ENCODE peak calls at places on chromosomes 13 and 19, in four cellular contexts. One of them, this sample, is unnamed.
A peak's percentile ranks its signal among the peaks of the same experiment; 100 is the strongest.

GRCh38 chr19:21677696-21678418 is 89.5 kb downstream of the ZNF100 start:
- DNase-seq in WTC11: no peak
- DNase-seq in K562: no peak
- DNase-seq in HepG2: no peak
- DNase-seq in this sample: no peak

GRCh38 chr13:39516140-39516539 is 86.9 kb downstream of the LHFPL6 start:
- DNase-seq in WTC11: no peak
- DNase-seq in K562: no peak
- DNase-seq in HepG2: no peak
- DNase-seq in this sample: no peak

GRCh38 chr13:83780201-83780600 is 102.1 kb downstream of the SLITRK1 start:
- DNase-seq in WTC11: peak; percentile 22
- DNase-seq in K562: no peak
- DNase-seq in HepG2: peak; percentile 27
- DNase-seq in this sample: peak; percentile 62

GRCh38 chr19:52170863-52171320 is 529 bp downstream of the ZNF836 start:
- DNase-seq in WTC11: peak; percentile 32
- DNase-seq in K562: no peak
- DNase-seq in HepG2: no peak
- DNase-seq in this sample: no peak

GRCh38 chr13:70339738-70340137 is 231.5 kb upstream of the KLHL1 start:
- DNase-seq in WTC11: peak; percentile 43
- DNase-seq in K562: no peak
- DNase-seq in HepG2: peak; percentile 21
- DNase-seq in this sample: peak; percentile 50

GRCh38 chr13:46871557-46871956 is 25.3 kb downstream of the HTR2A start:
- DNase-seq in WTC11: no peak
- DNase-seq in K562: no peak
- DNase-seq in HepG2: no peak
- DNase-seq in this sample: no peak

GRCh38 chr13:99075268-99076191 is 97.7 kb upstream of the DOCK9 start:
- DNase-seq in WTC11: no peak
- DNase-seq in K562: no peak
- DNase-seq in HepG2: no peak
- DNase-seq in this sample: no peak

GRCh38 chr13:42876810-42877550 is 95.6 kb downstream of the FAM216B start:
- DNase-seq in WTC11: no peak
- DNase-seq in K562: no peak
- DNase-seq in HepG2: no peak
- DNase-seq in this sample: no peak

GRCh38 chr19:31066385-31066784 is 282.9 kb downstream of the TSHZ3 start:
- DNase-seq in WTC11: no peak
- DNase-seq in K562: no peak
- DNase-seq in HepG2: no peak
- DNase-seq in this sample: peak; percentile 17

GRCh38 chr13:94712287-94712811 is at the start of gene SOX21:
- DNase-seq in WTC11: peak; percentile 49
- DNase-seq in K562: no peak
- DNase-seq in HepG2: no peak
- DNase-seq in this sample: peak; percentile 48

GRCh38 chr13:70889163-70889562 is 780.9 kb upstream of the KLHL1 start:
- DNase-seq in WTC11: no peak
- DNase-seq in K562: no peak
- DNase-seq in HepG2: peak; percentile 94
- DNase-seq in this sample: no peak

GRCh38 chr19:56309511-56310185 is 5.0 kb downstream of the ZSCAN5A start:
- DNase-seq in WTC11: peak; percentile 91
- DNase-seq in K562: peak; percentile 80
- DNase-seq in HepG2: peak; percentile 39
- DNase-seq in this sample: peak; percentile 62

GRCh38 chr19:49814010-49814409 is 918 bp upstream of the FUZ start:
- DNase-seq in WTC11: no peak
- DNase-seq in K562: no peak
- DNase-seq in HepG2: no peak
- DNase-seq in this sample: no peak

GRCh38 chr19:38975214-38975860 is at the start of gene FBXO17:
- DNase-seq in WTC11: peak; percentile 58
- DNase-seq in K562: peak; percentile 81
- DNase-seq in HepG2: peak; percentile 47
- DNase-seq in this sample: peak; percentile 70

GRCh38 chr13:111241006-111241755 is 79.3 kb upstream of the TEX29 start:
- DNase-seq in WTC11: no peak
- DNase-seq in K562: no peak
- DNase-seq in HepG2: no peak
- DNase-seq in this sample: no peak

GRCh38 chr13:23268441-23268840 is 87.7 kb downstream of the SGCG start:
- DNase-seq in WTC11: no peak
- DNase-seq in K562: no peak
- DNase-seq in HepG2: no peak
- DNase-seq in this sample: no peak

GRCh38 chr13:35485451-35485850 is 9.0 kb upstream of the MAB21L1 start:
- DNase-seq in WTC11: no peak
- DNase-seq in K562: no peak
- DNase-seq in HepG2: no peak
- DNase-seq in this sample: no peak

GRCh38 chr13:26985285-26985878 is 186.2 kb downstream of the USP12 start:
- DNase-seq in WTC11: peak; percentile 64
- DNase-seq in K562: peak; percentile 62
- DNase-seq in HepG2: peak; percentile 74
- DNase-seq in this sample: peak; percentile 68

GRCh38 chr13:34230271-34230670 is 412.3 kb downstream of the RFC3 start:
- DNase-seq in WTC11: no peak
- DNase-seq in K562: no peak
- DNase-seq in HepG2: no peak
- DNase-seq in this sample: no peak

GRCh38 chr13:113186061-113186900 is 22.2 kb downstream of the PCID2 start:
- DNase-seq in WTC11: no peak
- DNase-seq in K562: no peak
- DNase-seq in HepG2: no peak
- DNase-seq in this sample: no peak

GRCh38 chr13:113187263-113187669 is 21.2 kb downstream of the PCID2 start:
- DNase-seq in WTC11: no peak
- DNase-seq in K562: peak; percentile 64
- DNase-seq in HepG2: peak; percentile 83
- DNase-seq in this sample: peak; percentile 9

GRCh38 chr13:113192279-113192678 is 16.2 kb downstream of the PCID2 start:
- DNase-seq in WTC11: no peak
- DNase-seq in K562: no peak
- DNase-seq in HepG2: no peak
- DNase-seq in this sample: no peak

GRCh38 chr13:113184568-113185440 is 23.7 kb downstream of the PCID2 start:
- DNase-seq in WTC11: no peak
- DNase-seq in K562: no peak
- DNase-seq in HepG2: no peak
- DNase-seq in this sample: no peak

DNA sequence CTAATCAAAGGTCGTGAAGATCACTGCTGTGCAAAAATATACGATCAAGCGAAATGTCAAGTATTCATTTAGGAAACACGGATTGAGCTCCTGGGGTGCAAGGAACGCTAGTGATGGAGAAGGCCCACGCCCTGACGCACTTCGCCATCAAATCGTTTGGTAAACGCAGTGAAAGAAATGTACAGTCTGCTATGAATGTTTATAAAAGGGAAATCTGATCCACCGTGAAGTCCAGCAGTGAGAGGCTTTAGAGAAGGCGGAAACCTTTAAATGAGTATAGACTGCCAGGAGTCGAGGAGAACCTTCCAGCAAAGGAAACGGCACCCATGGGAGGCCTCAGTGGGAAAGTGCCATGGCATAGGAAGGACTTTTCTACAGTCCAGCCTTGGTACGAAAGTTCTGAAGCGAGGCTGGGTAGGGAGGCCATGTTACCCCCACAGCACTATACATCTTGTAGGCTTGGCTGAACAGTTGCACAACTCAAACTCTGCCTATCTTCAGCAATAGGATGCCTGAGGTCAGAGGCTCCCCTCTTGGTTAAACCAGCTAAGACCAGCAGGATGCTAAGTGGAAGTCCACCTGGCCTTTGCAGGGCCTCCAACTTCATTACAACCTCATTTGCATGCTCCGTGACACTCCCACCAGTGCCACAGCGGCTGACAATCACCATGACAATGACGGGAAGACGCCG is 20.4 kb downstream of the PCID2 start:
- DNase-seq in WTC11: no peak
- DNase-seq in K562: no peak
- DNase-seq in HepG2: no peak
- DNase-seq in this sample: no peak
- TF ChIP-seq ELF4 in WTC11: no peak
- TF ChIP-seq ELF4 in K562: no peak
- TF ChIP-seq ELF4 in HepG2: no peak
- TF ChIP-seq ELF4 in this sample: no peak

GRCh38 chr19:17109962-17110598 is 34.5 kb downstream of the MYO9B start:
- DNase-seq in WTC11: no peak
- DNase-seq in K562: no peak
- DNase-seq in HepG2: no peak
- DNase-seq in this sample: no peak
- TF ChIP-seq ELF4 in WTC11: no peak
- TF ChIP-seq ELF4 in K562: no peak
- TF ChIP-seq ELF4 in HepG2: no peak
- TF ChIP-seq ELF4 in this sample: no peak

GRCh38 chr19:10431943-10432735 is 11.8 kb downstream of the PDE4A start:
- DNase-seq in WTC11: peak; percentile 64
- DNase-seq in K562: peak; percentile 88
- DNase-seq in HepG2: no peak
- DNase-seq in this sample: no peak
- TF ChIP-seq ELF4 in WTC11: no peak
- TF ChIP-seq ELF4 in K562: no peak
- TF ChIP-seq ELF4 in HepG2: no peak
- TF ChIP-seq ELF4 in this sample: no peak

GRCh38 chr19:7859766-7860165 is 14.4 kb downstream of the PRR36 start:
- DNase-seq in WTC11: no peak
- DNase-seq in K562: no peak
- DNase-seq in HepG2: no peak
- DNase-seq in this sample: no peak

GRCh38 chr19:7860166-7860901 is 13.9 kb downstream of the PRR36 start:
- DNase-seq in WTC11: no peak
- DNase-seq in K562: no peak
- DNase-seq in HepG2: no peak
- DNase-seq in this sample: no peak

GRCh38 chr19:7862413-7862951 is 11.7 kb downstream of the PRR36 start:
- DNase-seq in WTC11: peak; percentile 99
- DNase-seq in K562: peak; percentile 98
- DNase-seq in HepG2: no peak
- DNase-seq in this sample: peak; percentile 52

GRCh38 chr19:7861619-7862412 is 12.4 kb downstream of the PRR36 start:
- DNase-seq in WTC11: peak; percentile 60
- DNase-seq in K562: no peak
- DNase-seq in HepG2: no peak
- DNase-seq in this sample: no peak

DNA sequence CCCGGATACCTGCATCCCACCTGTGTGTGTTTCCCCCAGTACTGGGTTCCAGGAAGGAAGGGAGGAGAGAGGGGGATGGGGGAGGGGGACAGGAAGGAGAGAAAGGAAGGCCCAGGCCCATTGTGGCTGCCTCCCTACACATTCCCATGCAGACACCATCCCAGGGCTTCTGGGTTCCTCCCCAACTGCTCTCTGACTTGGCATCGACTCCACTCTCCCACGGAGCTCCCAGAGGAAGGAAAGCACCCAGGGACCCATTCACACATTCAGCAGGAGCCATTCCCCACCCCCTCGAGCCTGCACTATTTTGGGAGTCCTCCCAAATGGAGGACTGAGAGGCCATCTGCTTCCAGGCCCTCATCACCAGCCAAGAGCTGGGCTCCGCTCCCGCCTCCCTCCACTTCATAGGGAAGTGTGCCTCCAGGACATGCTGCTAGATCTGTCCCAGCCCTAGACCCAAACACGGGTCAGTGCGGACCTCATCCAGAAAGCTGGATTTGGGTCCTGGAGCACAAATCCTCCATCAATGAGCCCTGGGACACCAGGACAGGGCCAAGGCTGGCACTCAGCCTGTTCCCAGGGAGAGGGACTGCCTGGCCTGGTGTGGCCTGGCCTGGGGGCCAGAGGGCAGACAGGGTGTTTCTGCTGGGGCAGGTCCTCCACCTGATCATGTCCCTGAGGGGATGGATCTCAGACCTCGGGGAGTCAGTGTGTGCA is 13.1 kb downstream of the PRR36 start:
- DNase-seq in WTC11: no peak
- DNase-seq in K562: no peak
- DNase-seq in HepG2: no peak
- DNase-seq in this sample: no peak
- TF ChIP-seq ELF4 in WTC11: no peak
- TF ChIP-seq ELF4 in K562: no peak
- TF ChIP-seq ELF4 in HepG2: no peak
- TF ChIP-seq ELF4 in this sample: no peak

DNA sequence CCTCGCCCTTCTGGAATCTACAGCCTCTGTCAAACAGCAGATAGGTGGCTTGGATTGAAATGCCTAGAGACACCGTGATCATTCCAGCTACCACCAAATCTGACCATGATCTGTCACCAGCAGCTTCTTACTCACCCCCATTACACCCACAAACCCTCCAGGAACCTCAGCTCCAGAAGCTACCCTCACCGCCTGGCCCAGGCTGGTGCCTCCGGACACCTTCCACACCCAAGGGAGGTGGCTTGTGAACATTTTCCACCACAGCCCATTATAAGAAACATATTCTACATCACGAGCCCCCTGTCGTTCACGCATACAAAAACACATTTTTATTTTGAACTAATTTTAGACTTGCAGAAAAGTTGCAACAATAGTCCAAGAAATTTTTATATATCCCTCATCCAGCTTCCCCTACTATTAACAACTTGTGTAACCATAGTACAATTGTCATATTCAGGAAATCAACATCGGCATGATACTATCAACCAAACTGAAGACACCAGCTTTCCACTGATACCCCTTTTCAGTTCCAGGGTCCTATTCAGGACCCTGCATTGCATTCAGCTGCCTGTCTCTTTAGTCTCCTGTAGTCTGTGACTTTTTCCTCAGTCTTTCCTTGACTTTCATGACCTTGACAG is 15.4 kb upstream of the UBE2L5 start:
- DNase-seq in WTC11: no peak
- DNase-seq in K562: no peak
- DNase-seq in HepG2: no peak
- DNase-seq in this sample: no peak
- TF ChIP-seq ELF4 in WTC11: no peak
- TF ChIP-seq ELF4 in K562: no peak
- TF ChIP-seq ELF4 in HepG2: no peak
- TF ChIP-seq ELF4 in this sample: no peak

DNA sequence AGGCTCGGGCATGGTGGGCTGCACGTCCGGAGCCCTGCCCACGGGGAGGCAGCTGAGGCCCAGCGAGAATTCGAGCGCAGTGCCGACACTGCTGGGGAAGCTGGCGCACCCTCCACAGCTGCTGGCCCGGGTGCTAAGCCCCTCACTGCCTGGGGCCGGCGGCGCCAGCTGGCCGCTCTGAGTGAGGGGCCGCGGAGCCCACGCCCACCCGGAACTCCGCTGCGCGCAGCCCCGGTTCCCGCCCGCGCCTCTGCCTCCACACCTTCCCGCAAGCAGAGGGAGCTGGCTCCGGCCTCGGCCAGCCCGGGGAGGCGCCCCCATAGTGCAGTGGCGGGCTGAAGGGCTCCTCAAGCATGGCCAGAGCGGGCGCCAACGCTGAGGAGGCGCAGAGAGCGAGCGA is 2080.4 kb downstream of the PCDH9 start:
- DNase-seq in WTC11: peak; percentile 25
- DNase-seq in K562: no peak
- DNase-seq in HepG2: no peak
- DNase-seq in this sample: no peak
- TF ChIP-seq ELF4 in WTC11: no peak
- TF ChIP-seq ELF4 in K562: no peak
- TF ChIP-seq ELF4 in HepG2: no peak
- TF ChIP-seq ELF4 in this sample: no peak